ENCODE peak calls at places on chromosomes 1 and 21, in six cellular contexts. D, R, Y, N, G and S are unnamed samples.

GRCh38 chr1:98817830-98818229 is 156.3 kb downstream of the SNX7 start:
- DNase-seq in D (no peak), R (no peak), Y (no peak), N (no peak), G (no peak), S (no peak)

GRCh38 chr1:190124068-190124467 is 353.6 kb downstream of the BRINP3 start:
- DNase-seq in D (no peak), R (no peak), Y (no peak), N (no peak), G (no peak), S (no peak)

GRCh38 chr1:37944091-37944763 is 2.6 kb downstream of the INPP5B start:
- DNase-seq in D (no peak), R (no peak), Y (no peak), N (no peak), G (no peak), S (no peak)

GRCh38 chr1:66951513-66951912 is 26.7 kb downstream of the MIER1 start:
- DNase-seq in D (no peak), R (no peak), Y (no peak), N (no peak), G (no peak), S (no peak)

GRCh38 chr1:110523011-110523410 is 4.0 kb upstream of the KCNA10 start:
- DNase-seq in D (no peak), R (no peak), Y (no peak), N (no peak), G (peak; percentile 7), S (no peak)

GRCh38 chr1:242030071-242030470 is 31.2 kb upstream of the MAP1LC3C start:
- DNase-seq in D (no peak), R (no peak), Y (no peak), N (no peak), G (no peak), S (no peak)

GRCh38 chr1:166017395-166017794 is 149.4 kb downstream of the FAM78B start:
- DNase-seq in D (no peak), R (no peak), Y (no peak), N (no peak), G (no peak), S (no peak)

GRCh38 chr1:236302941-236303340 is 21.2 kb upstream of the ERO1B start:
- DNase-seq in D (no peak), R (no peak), Y (no peak), N (no peak), G (no peak), S (no peak)

GRCh38 chr21:26169611-26170470 is 729 bp downstream of the APP start:
- DNase-seq in D (peak; percentile 66), R (peak; percentile 18), Y (peak; percentile 36), N (peak; percentile 66), G (no peak), S (peak; percentile 51)

GRCh38 chr1:208799186-208799585 is 555.0 kb upstream of the PLXNA2 start:
- DNase-seq in D (no peak), R (no peak), Y (no peak), N (no peak), G (no peak), S (no peak)

GRCh38 chr1:116495534-116495933 is 75.3 kb downstream of the CD58 start:
- DNase-seq in D (no peak), R (no peak), Y (no peak), N (no peak), G (no peak), S (no peak)

GRCh38 chr1:200336111-200336845 is 73.6 kb downstream of the ZNF281 start:
- DNase-seq in D (no peak), R (no peak), Y (no peak), N (no peak), G (no peak), S (no peak)

GRCh38 chr21:17488620-17489019 is 24.2 kb upstream of the CXADR start:
- DNase-seq in D (no peak), R (no peak), Y (no peak), N (no peak), G (no peak), S (no peak)